ENCODE peak calls at places on chromosomes 4 and X, in four cellular contexts. One of them, this sample, is unnamed.

GRCh38 chr4:113582737-113583136 is 178.8 kb downstream of the CAMK2D start:
- DNase-seq in anterior cingulate cortex: no peak
- DNase-seq in stimulated activated CD8-positive, alpha-beta memory T cell treated with anti-CD3 and anti-CD28 coated beads, Interleukin-7, amount 100 ng/mL, for 1 hour: no peak
- DNase-seq in RPMI7951: no peak
- DNase-seq in this sample: no peak

GRCh38 chrX:118350221-118350620 is 4.3 kb downstream of the WDR44 start:
- DNase-seq in anterior cingulate cortex: no peak
- DNase-seq in stimulated activated CD8-positive, alpha-beta memory T cell treated with anti-CD3 and anti-CD28 coated beads, Interleukin-7, amount 100 ng/mL, for 1 hour: no peak
- DNase-seq in RPMI7951: peak; percentile 13
- DNase-seq in this sample: peak; percentile 3

GRCh38 chr4:3323071-3323481 is 30.3 kb downstream of the RGS12 start:
- DNase-seq in anterior cingulate cortex: no peak
- DNase-seq in stimulated activated CD8-positive, alpha-beta memory T cell treated with anti-CD3 and anti-CD28 coated beads, Interleukin-7, amount 100 ng/mL, for 1 hour: no peak
- DNase-seq in RPMI7951: no peak
- DNase-seq in this sample: no peak

GRCh38 chrX:115957862-115958490 is 212.6 kb upstream of the AGTR2 start:
- DNase-seq in anterior cingulate cortex: no peak
- DNase-seq in stimulated activated CD8-positive, alpha-beta memory T cell treated with anti-CD3 and anti-CD28 coated beads, Interleukin-7, amount 100 ng/mL, for 1 hour: no peak
- DNase-seq in RPMI7951: peak; percentile 14
- DNase-seq in this sample: no peak

GRCh38 chr4:22842360-22842759 is 149.6 kb downstream of the GBA3 start:
- DNase-seq in anterior cingulate cortex: no peak
- DNase-seq in stimulated activated CD8-positive, alpha-beta memory T cell treated with anti-CD3 and anti-CD28 coated beads, Interleukin-7, amount 100 ng/mL, for 1 hour: no peak
- DNase-seq in RPMI7951: no peak
- DNase-seq in this sample: no peak

GRCh38 chr4:76990288-76991080 is 40.9 kb downstream of the SEPTIN11 start:
- DNase-seq in anterior cingulate cortex: no peak
- DNase-seq in stimulated activated CD8-positive, alpha-beta memory T cell treated with anti-CD3 and anti-CD28 coated beads, Interleukin-7, amount 100 ng/mL, for 1 hour: no peak
- DNase-seq in RPMI7951: peak; percentile 87
- DNase-seq in this sample: no peak

GRCh38 chr4:139988863-139989765 is 164.9 kb downstream of the MAML3 start:
- DNase-seq in anterior cingulate cortex: no peak
- DNase-seq in stimulated activated CD8-positive, alpha-beta memory T cell treated with anti-CD3 and anti-CD28 coated beads, Interleukin-7, amount 100 ng/mL, for 1 hour: no peak
- DNase-seq in RPMI7951: peak; percentile 94
- DNase-seq in this sample: no peak

GRCh38 chrX:69615779-69616519 is at the start of gene EDA:
- DNase-seq in anterior cingulate cortex: peak; percentile 60
- DNase-seq in stimulated activated CD8-positive, alpha-beta memory T cell treated with anti-CD3 and anti-CD28 coated beads, Interleukin-7, amount 100 ng/mL, for 1 hour: peak; percentile 24
- DNase-seq in RPMI7951: peak; percentile 78
- DNase-seq in this sample: peak; percentile 66

GRCh38 chrX:100654256-100654655 is 10.3 kb downstream of the SRPX2 start:
- DNase-seq in anterior cingulate cortex: no peak
- DNase-seq in stimulated activated CD8-positive, alpha-beta memory T cell treated with anti-CD3 and anti-CD28 coated beads, Interleukin-7, amount 100 ng/mL, for 1 hour: no peak
- DNase-seq in RPMI7951: no peak
- DNase-seq in this sample: no peak

GRCh38 chr4:169440446-169440845 is 169.7 kb upstream of the SH3RF1 start:
- DNase-seq in anterior cingulate cortex: no peak
- DNase-seq in stimulated activated CD8-positive, alpha-beta memory T cell treated with anti-CD3 and anti-CD28 coated beads, Interleukin-7, amount 100 ng/mL, for 1 hour: no peak
- DNase-seq in RPMI7951: no peak
- DNase-seq in this sample: no peak

GRCh38 chr4:37803348-37803973 is 23.0 kb upstream of the PGM2 start:
- DNase-seq in anterior cingulate cortex: no peak
- DNase-seq in stimulated activated CD8-positive, alpha-beta memory T cell treated with anti-CD3 and anti-CD28 coated beads, Interleukin-7, amount 100 ng/mL, for 1 hour: no peak
- DNase-seq in RPMI7951: peak; percentile 59
- DNase-seq in this sample: no peak

GRCh38 chr4:7753271-7753670 is 186.4 kb downstream of the AFAP1 start:
- DNase-seq in anterior cingulate cortex: no peak
- DNase-seq in stimulated activated CD8-positive, alpha-beta memory T cell treated with anti-CD3 and anti-CD28 coated beads, Interleukin-7, amount 100 ng/mL, for 1 hour: no peak
- DNase-seq in RPMI7951: no peak
- DNase-seq in this sample: no peak

GRCh38 chr4:22348410-22348809 is 167.5 kb downstream of the ADGRA3 start:
- DNase-seq in anterior cingulate cortex: no peak
- DNase-seq in stimulated activated CD8-positive, alpha-beta memory T cell treated with anti-CD3 and anti-CD28 coated beads, Interleukin-7, amount 100 ng/mL, for 1 hour: no peak
- DNase-seq in RPMI7951: no peak
- DNase-seq in this sample: no peak

GRCh38 chr4:151426513-151426912 is 17.5 kb downstream of the FHIP1A start:
- DNase-seq in anterior cingulate cortex: no peak
- DNase-seq in stimulated activated CD8-positive, alpha-beta memory T cell treated with anti-CD3 and anti-CD28 coated beads, Interleukin-7, amount 100 ng/mL, for 1 hour: no peak
- DNase-seq in RPMI7951: no peak
- DNase-seq in this sample: no peak

GRCh38 chr4:168177546-168178149 is 85.3 kb downstream of the ANXA10 start:
- DNase-seq in anterior cingulate cortex: no peak
- DNase-seq in stimulated activated CD8-positive, alpha-beta memory T cell treated with anti-CD3 and anti-CD28 coated beads, Interleukin-7, amount 100 ng/mL, for 1 hour: no peak
- DNase-seq in RPMI7951: no peak
- DNase-seq in this sample: no peak

GRCh38 chr4:54988655-54989054 is 136.7 kb downstream of the KDR start:
- DNase-seq in anterior cingulate cortex: no peak
- DNase-seq in stimulated activated CD8-positive, alpha-beta memory T cell treated with anti-CD3 and anti-CD28 coated beads, Interleukin-7, amount 100 ng/mL, for 1 hour: no peak
- DNase-seq in RPMI7951: no peak
- DNase-seq in this sample: no peak

GRCh38 chr4:128630881-128631280 is 178.6 kb upstream of the JADE1 start:
- DNase-seq in anterior cingulate cortex: no peak
- DNase-seq in stimulated activated CD8-positive, alpha-beta memory T cell treated with anti-CD3 and anti-CD28 coated beads, Interleukin-7, amount 100 ng/mL, for 1 hour: no peak
- DNase-seq in RPMI7951: no peak
- DNase-seq in this sample: no peak

GRCh38 chrX:16643160-16643559 is 6.8 kb upstream of the S100G start:
- DNase-seq in anterior cingulate cortex: no peak
- DNase-seq in stimulated activated CD8-positive, alpha-beta memory T cell treated with anti-CD3 and anti-CD28 coated beads, Interleukin-7, amount 100 ng/mL, for 1 hour: no peak
- DNase-seq in RPMI7951: no peak
- DNase-seq in this sample: no peak

GRCh38 chrX:38882894-38883620 is 81.8 kb downstream of the MID1IP1 start:
- DNase-seq in anterior cingulate cortex: no peak
- DNase-seq in stimulated activated CD8-positive, alpha-beta memory T cell treated with anti-CD3 and anti-CD28 coated beads, Interleukin-7, amount 100 ng/mL, for 1 hour: no peak
- DNase-seq in RPMI7951: peak; percentile 97
- DNase-seq in this sample: no peak

GRCh38 chr4:75513529-75514130 is 573 bp downstream of the RCHY1 start:
- DNase-seq in anterior cingulate cortex: no peak
- DNase-seq in stimulated activated CD8-positive, alpha-beta memory T cell treated with anti-CD3 and anti-CD28 coated beads, Interleukin-7, amount 100 ng/mL, for 1 hour: no peak
- DNase-seq in RPMI7951: no peak
- DNase-seq in this sample: no peak

GRCh38 chr4:13920111-13920875 is 292.8 kb upstream of the BOD1L1 start:
- DNase-seq in anterior cingulate cortex: no peak
- DNase-seq in stimulated activated CD8-positive, alpha-beta memory T cell treated with anti-CD3 and anti-CD28 coated beads, Interleukin-7, amount 100 ng/mL, for 1 hour: no peak
- DNase-seq in RPMI7951: no peak
- DNase-seq in this sample: no peak

GRCh38 chr4:78666830-78667258 is 109.3 kb upstream of the BMP2K start:
- DNase-seq in anterior cingulate cortex: no peak
- DNase-seq in stimulated activated CD8-positive, alpha-beta memory T cell treated with anti-CD3 and anti-CD28 coated beads, Interleukin-7, amount 100 ng/mL, for 1 hour: no peak
- DNase-seq in RPMI7951: no peak
- DNase-seq in this sample: no peak

GRCh38 chr4:106369456-106370060 is 980 bp upstream of the GIMD1 start:
- DNase-seq in anterior cingulate cortex: no peak
- DNase-seq in stimulated activated CD8-positive, alpha-beta memory T cell treated with anti-CD3 and anti-CD28 coated beads, Interleukin-7, amount 100 ng/mL, for 1 hour: no peak
- DNase-seq in RPMI7951: peak; percentile 60
- DNase-seq in this sample: no peak

GRCh38 chr4:55854132-55854531 is 684 bp downstream of the EXOC1 start:
- DNase-seq in anterior cingulate cortex: no peak
- DNase-seq in stimulated activated CD8-positive, alpha-beta memory T cell treated with anti-CD3 and anti-CD28 coated beads, Interleukin-7, amount 100 ng/mL, for 1 hour: no peak
- DNase-seq in RPMI7951: no peak
- DNase-seq in this sample: no peak

GRCh38 chr4:7356667-7357295 is 77.9 kb downstream of the PSAPL1 start:
- DNase-seq in anterior cingulate cortex: no peak
- DNase-seq in stimulated activated CD8-positive, alpha-beta memory T cell treated with anti-CD3 and anti-CD28 coated beads, Interleukin-7, amount 100 ng/mL, for 1 hour: no peak
- DNase-seq in RPMI7951: no peak
- DNase-seq in this sample: no peak

GRCh38 chr4:122898370-122899150 is 23.8 kb downstream of the NUDT6 start:
- DNase-seq in anterior cingulate cortex: no peak
- DNase-seq in stimulated activated CD8-positive, alpha-beta memory T cell treated with anti-CD3 and anti-CD28 coated beads, Interleukin-7, amount 100 ng/mL, for 1 hour: no peak
- DNase-seq in RPMI7951: peak; percentile 88
- DNase-seq in this sample: no peak

GRCh38 chrX:119885554-119886428 is 9.9 kb upstream of the AKAP14 start:
- DNase-seq in anterior cingulate cortex: no peak
- DNase-seq in stimulated activated CD8-positive, alpha-beta memory T cell treated with anti-CD3 and anti-CD28 coated beads, Interleukin-7, amount 100 ng/mL, for 1 hour: no peak
- DNase-seq in RPMI7951: peak; percentile 55
- DNase-seq in this sample: peak; percentile 11

GRCh38 chrX:150449313-150449712 is 86.2 kb downstream of the MAMLD1 start:
- DNase-seq in anterior cingulate cortex: no peak
- DNase-seq in stimulated activated CD8-positive, alpha-beta memory T cell treated with anti-CD3 and anti-CD28 coated beads, Interleukin-7, amount 100 ng/mL, for 1 hour: no peak
- DNase-seq in RPMI7951: no peak
- DNase-seq in this sample: no peak

GRCh38 chrX:140764401-140764919 is 54.9 kb downstream of the LINC00632 start:
- DNase-seq in anterior cingulate cortex: peak; percentile 1
- DNase-seq in stimulated activated CD8-positive, alpha-beta memory T cell treated with anti-CD3 and anti-CD28 coated beads, Interleukin-7, amount 100 ng/mL, for 1 hour: no peak
- DNase-seq in RPMI7951: peak; percentile 8
- DNase-seq in this sample: no peak

GRCh38 chr4:4200624-4201023 is 26.1 kb downstream of the OTOP1 start:
- DNase-seq in anterior cingulate cortex: no peak
- DNase-seq in stimulated activated CD8-positive, alpha-beta memory T cell treated with anti-CD3 and anti-CD28 coated beads, Interleukin-7, amount 100 ng/mL, for 1 hour: no peak
- DNase-seq in RPMI7951: peak; percentile 32
- DNase-seq in this sample: no peak

GRCh38 chr4:158008551-158009218 is 164.1 kb downstream of the GASK1B start:
- DNase-seq in anterior cingulate cortex: no peak
- DNase-seq in stimulated activated CD8-positive, alpha-beta memory T cell treated with anti-CD3 and anti-CD28 coated beads, Interleukin-7, amount 100 ng/mL, for 1 hour: no peak
- DNase-seq in RPMI7951: peak; percentile 54
- DNase-seq in this sample: no peak

GRCh38 chr4:38314663-38315062 is 349.3 kb upstream of the KLF3 start:
- DNase-seq in anterior cingulate cortex: no peak
- DNase-seq in stimulated activated CD8-positive, alpha-beta memory T cell treated with anti-CD3 and anti-CD28 coated beads, Interleukin-7, amount 100 ng/mL, for 1 hour: no peak
- DNase-seq in RPMI7951: peak; percentile 79
- DNase-seq in this sample: no peak

GRCh38 chrX:68490644-68491043 is 8.2 kb upstream of the YIPF6 start:
- DNase-seq in anterior cingulate cortex: no peak
- DNase-seq in stimulated activated CD8-positive, alpha-beta memory T cell treated with anti-CD3 and anti-CD28 coated beads, Interleukin-7, amount 100 ng/mL, for 1 hour: no peak
- DNase-seq in RPMI7951: peak; percentile 50
- DNase-seq in this sample: no peak

GRCh38 chr4:14842964-14843630 is 159.2 kb upstream of the CPEB2 start:
- DNase-seq in anterior cingulate cortex: no peak
- DNase-seq in stimulated activated CD8-positive, alpha-beta memory T cell treated with anti-CD3 and anti-CD28 coated beads, Interleukin-7, amount 100 ng/mL, for 1 hour: no peak
- DNase-seq in RPMI7951: no peak
- DNase-seq in this sample: no peak

GRCh38 chrX:108443065-108443464 is 3.4 kb downstream of the COL4A5 start:
- DNase-seq in anterior cingulate cortex: no peak
- DNase-seq in stimulated activated CD8-positive, alpha-beta memory T cell treated with anti-CD3 and anti-CD28 coated beads, Interleukin-7, amount 100 ng/mL, for 1 hour: no peak
- DNase-seq in RPMI7951: no peak
- DNase-seq in this sample: no peak

GRCh38 chrX:153592966-153593688 is 5.8 kb downstream of the CCNQ start:
- DNase-seq in anterior cingulate cortex: no peak
- DNase-seq in stimulated activated CD8-positive, alpha-beta memory T cell treated with anti-CD3 and anti-CD28 coated beads, Interleukin-7, amount 100 ng/mL, for 1 hour: no peak
- DNase-seq in RPMI7951: no peak
- DNase-seq in this sample: no peak

GRCh38 chr4:99934891-99935290 is 11.5 kb downstream of the DNAJB14 start:
- DNase-seq in anterior cingulate cortex: no peak
- DNase-seq in stimulated activated CD8-positive, alpha-beta memory T cell treated with anti-CD3 and anti-CD28 coated beads, Interleukin-7, amount 100 ng/mL, for 1 hour: no peak
- DNase-seq in RPMI7951: no peak
- DNase-seq in this sample: no peak

GRCh38 chrX:148457279-148457678 is 43.1 kb upstream of the AFF2 start:
- DNase-seq in anterior cingulate cortex: no peak
- DNase-seq in stimulated activated CD8-positive, alpha-beta memory T cell treated with anti-CD3 and anti-CD28 coated beads, Interleukin-7, amount 100 ng/mL, for 1 hour: no peak
- DNase-seq in RPMI7951: peak; percentile 26
- DNase-seq in this sample: no peak

This sample was measured in T-helper 1 cell.